ENCODE peak calls at places on chromosomes 12 and 14, in six cellular contexts. W is mammary epithelial cell, P is right lobe of liver, R is upper lobe of right lung, T is transverse colon, U is tibial artery. G is an unnamed sample. For H3K4me1, the result is how much of the 10 kb centered on the place peaks cover.

GRCh38 chr12:4355843-4356327 is 23.6 kb downstream of the FGF23 start:
- DNase-seq in W (peak), P (no peak), R (no peak), T (peak), U (no peak), G (peak)

GRCh38 chr12:25266522-25266921 is 15.8 kb upstream of the KRAS start:
- DNase-seq in W (no peak), P (no peak), R (no peak), T (no peak), U (no peak), G (no peak)

GRCh38 chr14:46384611-46385010 is 267.0 kb downstream of the RPL10L start:
- DNase-seq in W (no peak), P (no peak), R (no peak), T (no peak), U (no peak), G (no peak)

GRCh38 chr12:68885381-68885780 is 47.6 kb downstream of the CPM start:
- DNase-seq in W (no peak), P (no peak), R (no peak), T (no peak), U (no peak), G (no peak)

GRCh38 chr14:72111921-72112320 is 179.7 kb downstream of the RGS6 start:
- DNase-seq in W (no peak), P (no peak), R (no peak), T (no peak), U (no peak), G (no peak)

GRCh38 chr14:91067186-91067585 is 6.7 kb upstream of the RPS6KA5 start:
- DNase-seq in W (no peak), P (no peak), R (no peak), T (no peak), U (no peak), G (no peak)

GRCh38 chr12:130650131-130650530 is 66.0 kb downstream of the RIMBP2 start:
- DNase-seq in W (no peak), P (no peak), R (no peak), T (no peak), U (no peak), G (no peak)

GRCh38 chr14:38089123-38089522 is 118.6 kb upstream of the SSTR1 start:
- DNase-seq in W (no peak), P (no peak), R (no peak), T (no peak), U (no peak), G (no peak)

GRCh38 chr12:107079172-107080011 is 14.0 kb downstream of the CRY1 start:
- DNase-seq in W (peak), P (no peak), R (no peak), T (no peak), U (no peak), G (no peak)

GRCh38 chr14:92512807-92513203 is 776 bp upstream of the RIN3 start:
- DNase-seq in W (no peak), P (no peak), R (no peak), T (no peak), U (no peak), G (no peak)

GRCh38 chr12:108693781-108694180 is 37.5 kb downstream of the CORO1C start:
- DNase-seq in W (no peak), P (no peak), R (no peak), T (no peak), U (no peak), G (no peak)

GRCh38 chr14:51545396-51545795 is 106.3 kb upstream of the FRMD6 start:
- DNase-seq in W (peak), P (no peak), R (no peak), T (no peak), U (no peak), G (no peak)

DNA sequence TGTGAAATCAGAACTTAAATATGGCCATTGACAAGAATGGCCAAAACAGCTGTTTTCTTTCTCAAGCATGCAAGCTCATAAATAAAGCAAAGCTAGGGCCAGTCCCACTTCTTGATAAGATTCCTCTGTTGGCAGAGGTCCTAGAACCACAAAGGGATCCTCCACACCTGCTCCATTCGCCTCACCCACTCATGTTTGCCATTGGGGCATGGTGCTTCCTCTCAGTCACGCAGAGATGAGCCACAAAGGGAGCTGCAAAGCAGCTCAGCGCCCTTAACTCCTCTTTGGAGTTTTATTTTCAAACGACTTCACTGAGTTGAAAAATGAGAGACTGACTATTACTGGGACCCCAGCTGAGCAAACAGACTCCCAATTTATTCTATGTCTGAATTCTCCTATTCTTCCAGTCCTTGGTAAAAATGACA is 16.6 kb downstream of the MANSC1 start:
- DNase-seq in W (no peak), P (no peak), R (no peak), T (peak), U (no peak), G (no peak)
- H3K27ac ChIP-seq in W (no peak), P (no peak), R (no peak), T (peak), U (peak), G (no peak)

DNA sequence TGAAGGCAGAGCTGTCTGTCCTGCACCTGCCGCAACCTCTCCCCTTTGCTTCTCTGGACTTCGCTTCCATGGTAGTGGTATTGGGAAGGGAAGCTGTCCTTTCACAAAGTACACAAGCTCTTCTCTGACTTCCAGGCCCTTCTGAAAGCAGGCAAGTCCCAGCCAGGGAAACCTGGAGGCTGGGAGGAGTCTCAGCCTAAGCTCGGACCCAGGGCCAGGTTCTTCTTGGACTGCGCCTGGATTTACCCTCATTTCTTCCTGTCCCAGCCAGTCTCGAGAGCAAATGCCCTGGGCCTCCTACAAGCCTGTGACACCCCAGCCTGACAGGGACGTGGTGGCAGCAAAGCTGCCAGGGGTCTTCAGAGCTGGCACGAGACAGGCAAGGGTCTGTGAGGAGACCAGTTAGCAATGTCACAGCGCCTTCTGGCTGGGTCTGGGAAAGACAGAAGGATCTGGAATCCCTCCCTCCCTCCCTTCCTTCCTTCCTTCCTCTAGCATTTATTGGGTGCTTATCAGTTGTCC is 22.4 kb downstream of the ISCA2 start:
- DNase-seq in W (no peak), P (no peak), R (peak), T (no peak), U (no peak), G (no peak)
- H3K4me1 ChIP-seq in W (half or more), P (under half), R (under half), T (under half), U (under half), G (under half)

GRCh38 chr12:122563361-122563760 is 36.3 kb downstream of the KNTC1 start:
- DNase-seq in W (no peak), P (no peak), R (no peak), T (no peak), U (no peak), G (no peak)

GRCh38 chr12:122558721-122559641 is 31.9 kb downstream of the KNTC1 start:
- DNase-seq in W (no peak), P (no peak), R (no peak), T (no peak), U (no peak), G (no peak)

GRCh38 chr12:122560138-122560537 is 33.1 kb downstream of the KNTC1 start:
- DNase-seq in W (no peak), P (no peak), R (no peak), T (no peak), U (no peak), G (no peak)
- H3K27ac ChIP-seq in W (no peak), P (no peak), R (no peak), T (no peak), U (no peak), G (no peak)

DNA sequence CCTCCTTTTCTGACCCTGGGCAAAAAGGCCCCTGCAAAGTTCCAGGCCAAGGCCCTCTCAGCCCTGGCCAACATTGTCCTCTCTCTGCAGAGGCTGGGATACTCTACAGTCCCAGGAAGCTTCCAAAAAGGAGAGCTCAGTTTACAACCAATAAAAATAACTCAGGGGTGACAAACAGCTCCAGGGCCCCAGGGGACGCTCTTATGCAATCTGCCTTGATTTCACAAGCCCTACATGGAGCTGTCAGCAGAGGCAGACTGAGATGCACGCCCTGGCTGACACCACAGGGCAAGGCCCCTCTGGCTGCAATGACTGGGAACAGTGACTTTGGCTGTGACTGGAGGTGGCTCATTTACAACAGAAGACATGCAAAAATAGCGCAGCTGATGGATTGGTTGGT is 129.0 kb upstream of the MED13L start:
- DNase-seq in W (peak), P (peak), R (peak), T (peak), U (peak), G (no peak)
- H3K4me1 ChIP-seq in W (under half), P (under half), R (under half), T (under half), U (under half), G (under half)

DNA sequence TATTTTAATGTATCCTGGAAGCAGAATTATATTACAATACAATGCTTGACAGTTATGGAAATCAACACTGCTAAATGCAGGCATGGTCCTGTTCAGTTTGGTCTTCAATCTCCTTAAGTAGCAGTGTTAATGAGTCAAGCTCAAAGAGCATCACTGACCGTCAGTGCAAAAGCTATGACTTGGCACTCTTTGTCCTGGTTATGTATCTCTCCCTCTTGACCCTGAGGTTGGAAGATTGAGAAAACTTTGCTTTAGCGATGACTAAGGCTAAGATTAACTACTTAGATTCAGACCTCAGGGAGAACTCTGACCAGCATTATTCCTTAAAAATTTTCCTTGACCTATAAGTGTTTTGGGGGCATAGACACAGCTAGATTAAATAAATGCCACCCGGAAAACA is 10.9 kb downstream of the CLEC7A start:
- DNase-seq in W (no peak), P (no peak), R (no peak), T (no peak), U (no peak), G (no peak)
- H3K27ac ChIP-seq in W (no peak), P (no peak), R (no peak), T (no peak), U (no peak), G (no peak)

GRCh38 chr14:61146896-61147295 is 134.2 kb downstream of the TMEM30B start:
- DNase-seq in W (no peak), P (no peak), R (no peak), T (no peak), U (no peak), G (no peak)
- H3K4me1 ChIP-seq in W (under half), P (under half), R (under half), T (under half), U (under half), G (under half)

GRCh38 chr14:49505026-49505766 is 81.0 kb downstream of the RPS29 start:
- DNase-seq in W (peak), P (no peak), R (no peak), T (no peak), U (no peak), G (no peak)
- H3K27ac ChIP-seq in W (peak), P (no peak), R (no peak), T (no peak), U (no peak), G (no peak)